ENCODE peak calls at places on chromosomes 6 and 20, in ten cellular contexts. One of them, this sample, is unnamed. For H3K36me3, the result is how much of the 10 kb centered on the place peaks cover.

GRCh38 chr6:114024746-114025145 is 53.8 kb upstream of the HDAC2 start:
- DNase-seq in BJ: no peak
- DNase-seq in esophagus squamous epithelium: no peak
- DNase-seq in body of pancreas: no peak
- DNase-seq in right lobe of liver: no peak
- DNase-seq in cardiac muscle cell: no peak
- DNase-seq in naive thymus-derived CD4-positive, alpha-beta T cell: no peak
- DNase-seq in iPS DF 6.9: no peak
- DNase-seq in aorta: no peak
- DNase-seq in colonic mucosa: no peak
- DNase-seq in this sample: no peak

GRCh38 chr6:79612918-79613317 is 18.2 kb upstream of the SH3BGRL2 start:
- DNase-seq in BJ: no peak
- DNase-seq in esophagus squamous epithelium: no peak
- DNase-seq in body of pancreas: no peak
- DNase-seq in right lobe of liver: no peak
- DNase-seq in cardiac muscle cell: no peak
- DNase-seq in naive thymus-derived CD4-positive, alpha-beta T cell: no peak
- DNase-seq in iPS DF 6.9: no peak
- DNase-seq in aorta: no peak
- DNase-seq in colonic mucosa: no peak
- DNase-seq in this sample: no peak

GRCh38 chr20:43914697-43915208 is at the start of gene TOX2:
- DNase-seq in BJ: no peak
- DNase-seq in esophagus squamous epithelium: no peak
- DNase-seq in body of pancreas: peak
- DNase-seq in right lobe of liver: no peak
- DNase-seq in cardiac muscle cell: peak
- DNase-seq in naive thymus-derived CD4-positive, alpha-beta T cell: peak
- DNase-seq in iPS DF 6.9: no peak
- DNase-seq in aorta: peak
- DNase-seq in colonic mucosa: peak
- DNase-seq in this sample: peak

GRCh38 chr6:156778615-156779205 is 1.5 kb downstream of the ARID1B start:
- DNase-seq in BJ: no peak
- DNase-seq in esophagus squamous epithelium: no peak
- DNase-seq in body of pancreas: peak
- DNase-seq in right lobe of liver: peak
- DNase-seq in cardiac muscle cell: peak
- DNase-seq in naive thymus-derived CD4-positive, alpha-beta T cell: peak
- DNase-seq in iPS DF 6.9: no peak
- DNase-seq in aorta: peak
- DNase-seq in colonic mucosa: peak
- DNase-seq in this sample: peak

GRCh38 chr6:49151461-49151860 is 311.6 kb downstream of the MMUT start:
- DNase-seq in BJ: no peak
- DNase-seq in esophagus squamous epithelium: no peak
- DNase-seq in body of pancreas: no peak
- DNase-seq in right lobe of liver: no peak
- DNase-seq in cardiac muscle cell: no peak
- DNase-seq in naive thymus-derived CD4-positive, alpha-beta T cell: no peak
- DNase-seq in iPS DF 6.9: no peak
- DNase-seq in aorta: no peak
- DNase-seq in colonic mucosa: no peak
- DNase-seq in this sample: no peak

GRCh38 chr6:118401325-118401998 is 146.6 kb upstream of the PLN start:
- DNase-seq in BJ: no peak
- DNase-seq in esophagus squamous epithelium: no peak
- DNase-seq in body of pancreas: no peak
- DNase-seq in right lobe of liver: no peak
- DNase-seq in cardiac muscle cell: no peak
- DNase-seq in naive thymus-derived CD4-positive, alpha-beta T cell: no peak
- DNase-seq in iPS DF 6.9: no peak
- DNase-seq in aorta: no peak
- DNase-seq in colonic mucosa: no peak
- DNase-seq in this sample: no peak

GRCh38 chr6:6717008-6717763 is 128.7 kb downstream of the LY86 start:
- DNase-seq in BJ: no peak
- DNase-seq in esophagus squamous epithelium: no peak
- DNase-seq in body of pancreas: no peak
- DNase-seq in right lobe of liver: no peak
- DNase-seq in cardiac muscle cell: no peak
- DNase-seq in naive thymus-derived CD4-positive, alpha-beta T cell: no peak
- DNase-seq in iPS DF 6.9: no peak
- DNase-seq in aorta: no peak
- DNase-seq in colonic mucosa: no peak
- DNase-seq in this sample: no peak

GRCh38 chr6:42013134-42013516 is 37.2 kb upstream of the TAF8 start:
- DNase-seq in BJ: peak
- DNase-seq in esophagus squamous epithelium: no peak
- DNase-seq in body of pancreas: no peak
- DNase-seq in right lobe of liver: no peak
- DNase-seq in cardiac muscle cell: no peak
- DNase-seq in naive thymus-derived CD4-positive, alpha-beta T cell: no peak
- DNase-seq in iPS DF 6.9: no peak
- DNase-seq in aorta: no peak
- DNase-seq in colonic mucosa: no peak
- DNase-seq in this sample: no peak

GRCh38 chr6:35140991-35141720 is at the start of gene TCP11:
- DNase-seq in BJ: no peak
- DNase-seq in esophagus squamous epithelium: no peak
- DNase-seq in body of pancreas: peak
- DNase-seq in right lobe of liver: no peak
- DNase-seq in cardiac muscle cell: peak
- DNase-seq in naive thymus-derived CD4-positive, alpha-beta T cell: peak
- DNase-seq in iPS DF 6.9: no peak
- DNase-seq in aorta: peak
- DNase-seq in colonic mucosa: peak
- DNase-seq in this sample: peak

GRCh38 chr20:47622118-47622665 is 120.5 kb downstream of the NCOA3 start:
- DNase-seq in BJ: no peak
- DNase-seq in esophagus squamous epithelium: no peak
- DNase-seq in body of pancreas: no peak
- DNase-seq in right lobe of liver: no peak
- DNase-seq in cardiac muscle cell: no peak
- DNase-seq in naive thymus-derived CD4-positive, alpha-beta T cell: no peak
- DNase-seq in iPS DF 6.9: no peak
- DNase-seq in aorta: no peak
- DNase-seq in colonic mucosa: no peak
- DNase-seq in this sample: no peak

GRCh38 chr20:20489054-20489453 is 121.2 kb downstream of the INSM1 start:
- DNase-seq in BJ: no peak
- DNase-seq in esophagus squamous epithelium: no peak
- DNase-seq in body of pancreas: no peak
- DNase-seq in right lobe of liver: no peak
- DNase-seq in cardiac muscle cell: no peak
- DNase-seq in naive thymus-derived CD4-positive, alpha-beta T cell: no peak
- DNase-seq in iPS DF 6.9: no peak
- DNase-seq in aorta: no peak
- DNase-seq in colonic mucosa: no peak
- DNase-seq in this sample: no peak

GRCh38 chr20:20490673-20491072 is 122.8 kb downstream of the INSM1 start:
- DNase-seq in BJ: no peak
- DNase-seq in esophagus squamous epithelium: no peak
- DNase-seq in body of pancreas: no peak
- DNase-seq in right lobe of liver: no peak
- DNase-seq in cardiac muscle cell: no peak
- DNase-seq in naive thymus-derived CD4-positive, alpha-beta T cell: no peak
- DNase-seq in iPS DF 6.9: no peak
- DNase-seq in aorta: no peak
- DNase-seq in colonic mucosa: no peak
- DNase-seq in this sample: no peak

GRCh38 chr20:20487811-20488210 is 119.9 kb downstream of the INSM1 start:
- DNase-seq in BJ: peak
- DNase-seq in esophagus squamous epithelium: no peak
- DNase-seq in body of pancreas: no peak
- DNase-seq in right lobe of liver: no peak
- DNase-seq in cardiac muscle cell: no peak
- DNase-seq in naive thymus-derived CD4-positive, alpha-beta T cell: no peak
- DNase-seq in iPS DF 6.9: no peak
- DNase-seq in aorta: no peak
- DNase-seq in colonic mucosa: no peak
- DNase-seq in this sample: no peak

GRCh38 chr20:20489623-20490341 is 121.9 kb downstream of the INSM1 start:
- DNase-seq in BJ: no peak
- DNase-seq in esophagus squamous epithelium: no peak
- DNase-seq in body of pancreas: no peak
- DNase-seq in right lobe of liver: no peak
- DNase-seq in cardiac muscle cell: no peak
- DNase-seq in naive thymus-derived CD4-positive, alpha-beta T cell: no peak
- DNase-seq in iPS DF 6.9: no peak
- DNase-seq in aorta: no peak
- DNase-seq in colonic mucosa: no peak
- DNase-seq in this sample: no peak

GRCh38 chr20:20488388-20488787 is 120.5 kb downstream of the INSM1 start:
- DNase-seq in BJ: no peak
- DNase-seq in esophagus squamous epithelium: no peak
- DNase-seq in body of pancreas: no peak
- DNase-seq in right lobe of liver: no peak
- DNase-seq in cardiac muscle cell: no peak
- DNase-seq in naive thymus-derived CD4-positive, alpha-beta T cell: no peak
- DNase-seq in iPS DF 6.9: no peak
- DNase-seq in aorta: no peak
- DNase-seq in colonic mucosa: no peak
- DNase-seq in this sample: no peak
- H3K36me3 ChIP-seq in BJ: under half
- H3K36me3 ChIP-seq in esophagus squamous epithelium: under half
- H3K36me3 ChIP-seq in body of pancreas: under half
- H3K36me3 ChIP-seq in right lobe of liver: under half
- H3K36me3 ChIP-seq in cardiac muscle cell: under half
- H3K36me3 ChIP-seq in naive thymus-derived CD4-positive, alpha-beta T cell: under half
- H3K36me3 ChIP-seq in iPS DF 6.9: under half
- H3K36me3 ChIP-seq in aorta: under half
- H3K36me3 ChIP-seq in colonic mucosa: under half
- H3K36me3 ChIP-seq in this sample: half or more

DNA sequence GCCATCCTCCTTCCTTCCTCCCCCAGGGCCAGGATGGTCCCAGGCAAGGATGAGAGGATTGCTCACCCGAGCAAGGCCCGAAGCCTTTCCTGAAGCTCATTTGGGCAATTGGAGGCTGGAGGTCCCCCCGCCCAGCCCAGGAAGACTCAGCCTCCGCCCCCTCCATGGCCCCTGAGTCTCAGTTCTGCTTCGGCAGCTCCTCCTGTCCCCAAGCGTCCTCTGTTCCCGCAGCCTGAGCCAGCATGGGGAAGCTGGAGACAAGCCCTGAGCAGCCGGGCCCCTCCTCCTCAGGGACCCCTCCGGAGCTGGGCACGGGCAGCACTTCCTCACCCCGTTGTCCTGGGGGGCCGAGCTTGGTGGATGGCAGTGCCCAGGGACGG is 26.0 kb downstream of the SLC17A9 start:
- DNase-seq in BJ: no peak
- DNase-seq in esophagus squamous epithelium: no peak
- DNase-seq in body of pancreas: no peak
- DNase-seq in right lobe of liver: no peak
- DNase-seq in cardiac muscle cell: no peak
- DNase-seq in naive thymus-derived CD4-positive, alpha-beta T cell: no peak
- DNase-seq in iPS DF 6.9: no peak
- DNase-seq in aorta: no peak
- DNase-seq in colonic mucosa: no peak
- DNase-seq in this sample: no peak
- H3K4me3 ChIP-seq in BJ: no peak
- H3K4me3 ChIP-seq in esophagus squamous epithelium: no peak
- H3K4me3 ChIP-seq in body of pancreas: no peak
- H3K4me3 ChIP-seq in right lobe of liver: no peak
- H3K4me3 ChIP-seq in cardiac muscle cell: no peak
- H3K4me3 ChIP-seq in naive thymus-derived CD4-positive, alpha-beta T cell: peak
- H3K4me3 ChIP-seq in iPS DF 6.9: no peak
- H3K4me3 ChIP-seq in aorta: no peak
- H3K4me3 ChIP-seq in colonic mucosa: no peak
- H3K4me3 ChIP-seq in this sample: no peak

DNA sequence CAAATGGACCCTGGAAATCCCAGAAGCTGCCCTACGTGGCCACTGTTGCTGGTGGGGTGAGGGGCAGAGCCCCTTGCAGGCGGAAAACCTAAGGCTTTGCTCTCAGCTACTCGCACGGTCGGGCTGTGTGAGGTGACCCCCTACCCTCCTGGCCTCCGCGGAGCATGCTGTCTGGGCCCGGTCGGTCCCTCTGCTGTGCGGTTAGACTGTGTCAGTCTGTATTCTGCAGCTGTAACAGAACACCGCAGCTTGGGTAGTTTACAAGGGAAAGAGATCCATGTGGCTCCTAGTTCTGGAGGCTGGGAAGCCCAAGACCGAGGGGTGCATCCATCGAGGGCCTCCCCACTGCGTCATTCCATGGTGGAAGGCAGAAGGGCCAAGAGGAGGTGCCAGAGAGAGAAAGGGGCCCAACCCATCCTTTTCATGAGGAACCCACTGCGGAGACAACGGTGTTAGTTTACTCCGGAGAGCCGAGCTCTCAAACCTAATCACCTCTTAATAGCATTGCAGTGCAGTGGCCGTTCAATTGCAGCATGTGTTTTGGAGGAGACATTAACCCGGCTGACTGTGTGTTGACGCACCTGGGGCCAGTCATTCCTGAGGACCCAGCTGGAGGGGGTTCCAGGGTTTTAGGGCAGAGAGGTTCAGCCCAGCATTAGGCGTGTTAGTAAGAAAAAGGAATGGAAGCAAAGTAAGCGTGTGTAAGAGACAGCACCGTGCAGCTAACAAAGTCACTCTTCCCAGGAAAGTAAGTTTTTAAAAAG is 18.3 kb downstream of the COL9A3 start:
- DNase-seq in BJ: no peak
- DNase-seq in esophagus squamous epithelium: no peak
- DNase-seq in body of pancreas: no peak
- DNase-seq in right lobe of liver: no peak
- DNase-seq in cardiac muscle cell: no peak
- DNase-seq in naive thymus-derived CD4-positive, alpha-beta T cell: no peak
- DNase-seq in iPS DF 6.9: no peak
- DNase-seq in aorta: peak
- DNase-seq in colonic mucosa: no peak
- DNase-seq in this sample: no peak
- H3K36me3 ChIP-seq in BJ: under half
- H3K36me3 ChIP-seq in esophagus squamous epithelium: under half
- H3K36me3 ChIP-seq in body of pancreas: under half
- H3K36me3 ChIP-seq in right lobe of liver: under half
- H3K36me3 ChIP-seq in cardiac muscle cell: under half
- H3K36me3 ChIP-seq in naive thymus-derived CD4-positive, alpha-beta T cell: under half
- H3K36me3 ChIP-seq in iPS DF 6.9: under half
- H3K36me3 ChIP-seq in aorta: under half
- H3K36me3 ChIP-seq in colonic mucosa: under half
- H3K36me3 ChIP-seq in this sample: under half

DNA sequence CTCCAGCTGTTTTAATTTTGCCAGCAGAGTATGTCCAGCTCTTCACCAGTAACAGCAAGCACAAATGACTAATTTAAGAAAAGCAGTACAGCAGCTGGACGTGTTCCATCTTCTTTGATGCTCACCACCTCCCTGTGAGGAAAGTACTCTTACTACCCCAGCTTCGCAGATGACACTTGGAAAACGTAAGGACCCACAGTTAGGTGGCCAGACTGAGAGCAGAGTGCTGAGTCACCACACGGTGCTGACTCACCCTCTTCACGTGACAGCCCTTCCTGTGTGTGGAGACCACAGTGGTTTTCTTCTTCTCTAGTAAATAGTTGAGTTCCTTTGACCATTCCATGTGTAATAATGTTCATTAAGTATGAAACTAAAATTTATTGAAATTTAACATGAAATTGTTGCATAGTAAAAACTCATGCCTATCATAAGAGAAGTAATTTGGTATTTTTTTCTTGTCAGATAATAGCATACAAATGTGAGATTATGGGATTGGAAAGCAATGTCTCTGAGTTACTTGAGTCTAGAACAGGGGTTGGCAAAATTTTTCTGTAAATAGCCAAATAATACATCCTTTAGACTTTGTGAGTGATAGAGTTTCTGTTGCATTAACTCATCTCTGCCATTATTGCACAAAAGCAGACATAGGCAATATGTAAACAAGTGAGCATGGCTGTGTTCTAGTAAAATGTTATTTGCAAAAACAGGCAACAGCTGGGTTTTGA is 76.6 kb downstream of the SLX4IP start:
- DNase-seq in BJ: peak
- DNase-seq in esophagus squamous epithelium: peak
- DNase-seq in body of pancreas: peak
- DNase-seq in right lobe of liver: peak
- DNase-seq in cardiac muscle cell: peak
- DNase-seq in naive thymus-derived CD4-positive, alpha-beta T cell: no peak
- DNase-seq in iPS DF 6.9: no peak
- DNase-seq in aorta: peak
- DNase-seq in colonic mucosa: peak
- DNase-seq in this sample: peak
- H3K4me3 ChIP-seq in BJ: no peak
- H3K4me3 ChIP-seq in esophagus squamous epithelium: no peak
- H3K4me3 ChIP-seq in body of pancreas: no peak
- H3K4me3 ChIP-seq in right lobe of liver: no peak
- H3K4me3 ChIP-seq in cardiac muscle cell: no peak
- H3K4me3 ChIP-seq in naive thymus-derived CD4-positive, alpha-beta T cell: no peak
- H3K4me3 ChIP-seq in iPS DF 6.9: no peak
- H3K4me3 ChIP-seq in aorta: no peak
- H3K4me3 ChIP-seq in colonic mucosa: no peak
- H3K4me3 ChIP-seq in this sample: no peak

This sample was measured in lower lobe of right lung.